ENCODE peak calls at places on chromosomes 12 and 14, in ten cellular contexts. V, Y, J, M, R, T, L, E, Z and C are unnamed samples. For H3K9me3 and H3K4me1, the result is how much of the 10 kb centered on the place peaks cover.

GRCh38 chr12:50764116-50764860 is 387 bp downstream of the ATF1 start:
- DNase-seq in V (peak), Y (peak), J (peak), M (peak), R (peak), T (peak), L (no peak), E (peak), Z (no peak), C (peak)

GRCh38 chr12:78562358-78563205 is 302.0 kb upstream of the SYT1 start:
- DNase-seq in V (no peak), Y (no peak), J (no peak), M (no peak), R (no peak), T (no peak), L (no peak), E (no peak), Z (no peak), C (no peak)

GRCh38 chr14:88437659-88438058 is 52.2 kb downstream of the SPATA7 start:
- DNase-seq in V (no peak), Y (no peak), J (no peak), M (no peak), R (no peak), T (no peak), L (no peak), E (no peak), Z (no peak), C (no peak)

GRCh38 chr12:1523046-1523445 is 71.3 kb downstream of the FBXL14 start:
- DNase-seq in V (no peak), Y (no peak), J (no peak), M (no peak), R (no peak), T (no peak), L (no peak), E (no peak), Z (no peak), C (peak)

GRCh38 chr14:32109676-32110075 is 32.6 kb downstream of the ARHGAP5 start:
- DNase-seq in V (no peak), Y (no peak), J (no peak), M (no peak), R (no peak), T (no peak), L (no peak), E (no peak), Z (no peak), C (no peak)

GRCh38 chr14:86865934-86866333 is 1127.0 kb downstream of the GALC start:
- DNase-seq in V (no peak), Y (no peak), J (no peak), M (no peak), R (no peak), T (no peak), L (no peak), E (no peak), Z (no peak), C (no peak)

GRCh38 chr14:76531821-76532318 is 155.9 kb downstream of the ESRRB start:
- DNase-seq in V (no peak), Y (no peak), J (no peak), M (no peak), R (no peak), T (no peak), L (no peak), E (no peak), Z (no peak), C (no peak)

GRCh38 chr14:69945905-69946304 is 66.7 kb downstream of the SMOC1 start:
- DNase-seq in V (no peak), Y (no peak), J (no peak), M (no peak), R (no peak), T (no peak), L (no peak), E (no peak), Z (no peak), C (no peak)

GRCh38 chr12:70648191-70648590 is 11.0 kb upstream of the PTPRB start:
- DNase-seq in V (no peak), Y (no peak), J (no peak), M (no peak), R (no peak), T (no peak), L (no peak), E (no peak), Z (no peak), C (no peak)

GRCh38 chr14:65255029-65255545 is 152.8 kb upstream of the MAX start:
- DNase-seq in V (no peak), Y (no peak), J (no peak), M (no peak), R (no peak), T (no peak), L (no peak), E (no peak), Z (no peak), C (no peak)

GRCh38 chr12:105706321-105706972 is 376.0 kb downstream of the C12orf75 start:
- DNase-seq in V (no peak), Y (peak), J (no peak), M (peak), R (no peak), T (no peak), L (no peak), E (no peak), Z (no peak), C (no peak)

GRCh38 chr12:53532524-53533445 is 25.5 kb upstream of the NPFF start:
- DNase-seq in V (no peak), Y (no peak), J (no peak), M (no peak), R (no peak), T (no peak), L (no peak), E (no peak), Z (no peak), C (no peak)

DNA sequence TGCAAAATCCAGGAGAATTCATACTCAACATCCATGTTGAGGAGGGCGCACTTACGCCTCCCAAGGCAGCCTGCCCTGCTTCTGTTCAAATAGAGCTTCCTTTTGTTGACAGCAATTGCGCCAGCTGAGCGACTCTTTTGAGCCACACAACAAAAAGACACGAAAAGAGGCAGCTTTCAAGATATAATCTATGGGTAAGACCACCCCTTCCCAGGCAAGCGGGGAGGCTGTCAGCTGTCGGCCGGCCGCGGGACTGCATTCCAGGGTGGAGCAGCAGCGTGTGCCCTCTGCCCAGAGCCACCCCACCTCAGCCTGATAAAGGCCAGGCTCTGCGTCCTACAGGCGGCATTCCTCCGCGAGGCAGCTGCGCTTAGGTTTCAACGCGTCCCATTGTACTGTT is 15.8 kb upstream of the STAB2 start:
- DNase-seq in V (peak), Y (no peak), J (no peak), M (no peak), R (no peak), T (no peak), L (peak), E (peak), Z (no peak), C (no peak)
- H3K4me3 ChIP-seq in V (no peak), Y (no peak), J (no peak), M (no peak), R (no peak), T (no peak), L (peak), E (no peak), Z (no peak), C (no peak)

GRCh38 chr12:34048714-34049113 is 26.4 kb downstream of the ALG10 start:
- DNase-seq in V (no peak), Y (no peak), J (no peak), M (no peak), R (no peak), T (no peak), L (no peak), E (no peak), Z (no peak), C (no peak)
- H3K9me3 ChIP-seq in V (under half), Y (under half), J (under half), M (under half), R (under half), T (under half), L (under half), E (under half), Z (under half), C (under half)

DNA sequence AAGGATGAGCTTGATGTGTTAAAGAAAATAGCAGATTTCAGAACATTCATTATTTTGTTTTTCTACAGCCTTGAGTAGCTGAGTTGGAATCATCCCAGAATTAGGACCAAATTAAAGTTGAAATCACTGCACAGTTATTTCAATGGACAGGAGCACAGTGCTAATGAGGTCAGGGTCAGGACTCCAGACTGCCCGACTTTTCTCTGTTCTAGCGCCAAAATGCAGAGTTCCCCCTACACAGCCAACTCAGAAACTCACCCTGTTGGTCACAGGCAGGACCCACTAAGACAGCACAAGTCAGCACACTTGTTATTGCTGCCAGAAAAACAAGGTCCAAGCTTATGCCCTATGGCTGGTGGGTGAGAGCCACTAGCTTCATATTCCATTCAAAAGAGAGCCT is 198.1 kb upstream of the KRR1 start:
- DNase-seq in V (no peak), Y (no peak), J (no peak), M (peak), R (no peak), T (no peak), L (no peak), E (no peak), Z (no peak), C (no peak)
- H3K4me1 ChIP-seq in V (under half), Y (under half), J (under half), M (under half), R (under half), T (under half), L (half or more), E (under half), Z (under half), C (under half)

GRCh38 chr12:120466560-120467315 is 2.8 kb downstream of the SRSF9 start:
- DNase-seq in V (peak), Y (no peak), J (peak), M (peak), R (no peak), T (peak), L (no peak), E (peak), Z (no peak), C (no peak)

GRCh38 chr12:120469450-120470149 is at the start of gene SRSF9:
- DNase-seq in V (peak), Y (peak), J (peak), M (peak), R (peak), T (peak), L (peak), E (peak), Z (peak), C (peak)

GRCh38 chr12:120468271-120468845 is 1.2 kb downstream of the SRSF9 start:
- DNase-seq in V (peak), Y (peak), J (no peak), M (peak), R (peak), T (no peak), L (no peak), E (peak), Z (no peak), C (peak)

GRCh38 chr12:120468846-120469449 is 600 bp downstream of the SRSF9 start:
- DNase-seq in V (peak), Y (peak), J (peak), M (peak), R (peak), T (no peak), L (peak), E (peak), Z (no peak), C (peak)

GRCh38 chr12:120467439-120467838 is 2.1 kb downstream of the SRSF9 start:
- DNase-seq in V (no peak), Y (no peak), J (no peak), M (no peak), R (no peak), T (no peak), L (no peak), E (no peak), Z (no peak), C (no peak)
- H3K4me3 ChIP-seq in V (no peak), Y (no peak), J (no peak), M (no peak), R (no peak), T (no peak), L (peak), E (no peak), Z (no peak), C (no peak)

GRCh38 chr12:34363050-34363673 is 340.9 kb downstream of the ALG10 start:
- DNase-seq in V (no peak), Y (no peak), J (no peak), M (no peak), R (no peak), T (no peak), L (no peak), E (no peak), Z (no peak), C (no peak)
- H3K9me3 ChIP-seq in V (under half), Y (half or more), J (under half), M (under half), R (half or more), T (under half), L (half or more), E (half or more), Z (under half), C (under half)

GRCh38 chr14:99422220-99423010 is 58.2 kb downstream of the SETD3 start:
- DNase-seq in V (no peak), Y (no peak), J (no peak), M (no peak), R (no peak), T (no peak), L (no peak), E (peak), Z (no peak), C (no peak)

GRCh38 chr14:99424306-99424877 is 56.3 kb downstream of the SETD3 start:
- DNase-seq in V (no peak), Y (no peak), J (no peak), M (no peak), R (no peak), T (no peak), L (no peak), E (no peak), Z (no peak), C (no peak)

GRCh38 chr14:99420711-99421110 is 59.9 kb downstream of the SETD3 start:
- DNase-seq in V (no peak), Y (no peak), J (no peak), M (no peak), R (peak), T (no peak), L (no peak), E (peak), Z (no peak), C (peak)

GRCh38 chr14:99425272-99425681 is 55.4 kb downstream of the SETD3 start:
- DNase-seq in V (no peak), Y (no peak), J (no peak), M (no peak), R (peak), T (no peak), L (no peak), E (peak), Z (no peak), C (peak)

DNA sequence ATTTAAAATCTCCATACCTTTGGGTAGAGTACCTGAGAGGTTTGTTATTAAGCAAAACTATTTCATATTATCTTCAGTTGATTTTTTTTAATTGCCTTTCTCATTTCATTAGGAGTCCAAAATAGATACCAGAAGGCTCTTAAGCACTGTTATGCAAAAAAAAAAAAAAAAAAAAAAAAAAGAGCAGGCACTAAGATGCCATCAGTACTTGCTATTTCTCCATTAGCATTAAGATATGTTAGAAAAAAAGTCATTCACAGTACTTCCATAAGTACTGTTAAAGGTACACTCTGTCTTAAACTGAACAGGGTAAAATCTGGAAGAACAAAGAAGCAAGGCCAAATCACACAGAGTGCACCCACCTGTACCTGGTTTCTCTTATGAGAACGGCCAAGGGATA is 57.2 kb downstream of the SETD3 start:
- DNase-seq in V (no peak), Y (no peak), J (no peak), M (no peak), R (no peak), T (no peak), L (no peak), E (no peak), Z (no peak), C (no peak)
- H3K4me1 ChIP-seq in V (under half), Y (under half), J (under half), M (under half), R (under half), T (under half), L (under half), E (under half), Z (under half), C (under half)

GRCh38 chr14:104116544-104117340 is 21.6 kb upstream of the KIF26A start:
- DNase-seq in V (no peak), Y (no peak), J (no peak), M (peak), R (peak), T (no peak), L (peak), E (peak), Z (no peak), C (peak)
- H3K4me3 ChIP-seq in V (peak), Y (peak), J (no peak), M (peak), R (peak), T (no peak), L (peak), E (peak), Z (peak), C (peak)

DNA sequence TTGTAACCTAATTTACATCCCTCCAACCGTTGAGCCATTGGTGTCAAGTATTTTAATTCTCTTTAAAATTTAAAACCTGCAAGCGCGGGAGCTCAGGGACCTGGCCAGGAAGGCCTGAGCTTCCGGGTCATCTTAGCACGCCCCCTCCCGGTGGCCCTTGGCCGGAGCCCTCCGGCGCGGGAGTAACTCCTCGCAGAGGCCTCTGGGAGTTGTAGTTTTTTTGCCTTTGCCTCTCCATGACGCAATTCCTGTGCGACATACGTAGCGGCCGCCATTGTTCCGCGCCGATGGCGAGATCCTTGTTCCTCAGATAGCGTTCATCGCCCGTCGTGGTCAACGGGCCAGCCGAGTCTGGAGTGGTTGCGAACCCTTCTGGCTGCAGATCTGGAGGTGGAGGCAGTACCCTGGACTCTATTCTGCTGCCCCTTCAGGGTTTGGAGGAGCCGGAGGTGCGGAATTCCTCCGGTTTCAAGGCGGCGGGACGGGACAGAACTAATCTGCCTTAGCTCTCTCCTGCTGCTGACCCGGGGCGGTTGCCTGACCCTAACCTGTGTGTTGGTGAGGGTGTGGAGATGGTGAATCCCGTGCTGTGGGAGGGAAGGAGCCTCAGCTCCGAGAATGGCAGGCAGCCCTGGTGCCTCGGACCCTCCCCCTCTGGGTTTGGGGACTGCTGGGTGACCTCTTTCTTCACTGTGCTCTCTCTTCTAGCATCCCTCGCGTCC is at the start of gene ZNF268:
- DNase-seq in V (peak), Y (peak), J (peak), M (peak), R (peak), T (peak), L (peak), E (peak), Z (peak), C (peak)
- H3K9me3 ChIP-seq in V (under half), Y (half or more), J (under half), M (under half), R (half or more), T (under half), L (half or more), E (half or more), Z (under half), C (under half)

DNA sequence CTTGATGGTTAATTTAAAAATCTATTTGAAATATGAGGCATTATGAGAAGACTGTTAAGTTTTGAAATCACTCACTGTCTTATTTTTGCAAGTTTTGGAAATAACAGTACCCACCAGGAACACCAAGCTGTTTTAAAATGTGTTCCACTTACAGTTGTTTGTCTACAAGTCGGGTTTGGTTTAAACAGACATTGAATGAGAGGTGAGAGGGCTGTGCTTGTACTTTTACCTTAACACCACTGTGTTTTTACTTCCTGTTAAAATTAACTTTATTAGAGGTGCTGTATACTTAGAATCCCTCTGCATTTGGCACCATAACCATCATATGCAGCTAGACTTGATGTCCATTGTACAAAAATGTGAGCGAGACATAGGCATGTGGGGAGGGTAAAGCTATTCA is 12.8 kb downstream of the ELK3 start:
- DNase-seq in V (no peak), Y (no peak), J (no peak), M (no peak), R (no peak), T (no peak), L (no peak), E (no peak), Z (no peak), C (no peak)
- H3K4me1 ChIP-seq in V (under half), Y (under half), J (half or more), M (under half), R (under half), T (half or more), L (half or more), E (under half), Z (under half), C (under half)

GRCh38 chr14:23364164-23364571 is 804 bp downstream of the EFS start:
- DNase-seq in V (no peak), Y (peak), J (no peak), M (no peak), R (no peak), T (no peak), L (no peak), E (no peak), Z (no peak), C (no peak)
- H3K4me3 ChIP-seq in V (peak), Y (peak), J (no peak), M (peak), R (peak), T (no peak), L (peak), E (no peak), Z (peak), C (peak)